ENCODE peak calls at places on chromosomes 3 and 15, in ten cellular contexts. S is A172; I is AG09319; U is stimulated activated CD8-positive, alpha-beta memory T cell treated with anti-CD3 and anti-CD28 coated beads, Interleukin-15, amount 100 ng/mL, for 48 hours; X is skeletal muscle cell; W is cardiac fibroblast; A is NCI-H1092 treated with DMSO at 0.1 percent for 48 hours; P is NCI-H1105; N is GM19239; Y is posterior vena cava. R is an unnamed sample.
A peak's percentile ranks its signal among the peaks of the same experiment; 100 is the strongest.

GRCh38 chr3:163951397-163951987 is 1126.8 kb downstream of the SI start:
- DNase-seq in S (peak; percentile 10), I (no peak), U (no peak), X (no peak), W (no peak), A (peak; percentile 22), P (peak; percentile 16), N (no peak), Y (no peak), R (no peak)

GRCh38 chr15:79535536-79535935 is 103.4 kb downstream of the MINAR1 start:
- DNase-seq in S (no peak), I (no peak), U (no peak), X (no peak), W (no peak), A (no peak), P (no peak), N (no peak), Y (no peak), R (no peak)

GRCh38 chr15:80489030-80489594 is 84.9 kb downstream of the ARNT2 start:
- DNase-seq in S (peak; percentile 71), I (peak; percentile 81), U (no peak), X (peak; percentile 72), W (peak; percentile 79), A (no peak), P (no peak), N (no peak), Y (no peak), R (no peak)

GRCh38 chr15:80512729-80513670 is 108.8 kb downstream of the ARNT2 start:
- DNase-seq in S (peak; percentile 53), I (no peak), U (no peak), X (no peak), W (peak; percentile 20), A (no peak), P (no peak), N (no peak), Y (no peak), R (no peak)

GRCh38 chr15:74384566-74385441 is 17.4 kb upstream of the CYP11A1 start:
- DNase-seq in S (peak; percentile 92), I (no peak), U (peak; percentile 59), X (no peak), W (peak; percentile 70), A (no peak), P (no peak), N (peak; percentile 78), Y (no peak), R (no peak)

GRCh38 chr3:173733029-173733652 is 335.6 kb downstream of the NLGN1 start:
- DNase-seq in S (no peak), I (no peak), U (no peak), X (no peak), W (peak; percentile 79), A (no peak), P (peak; percentile 28), N (no peak), Y (no peak), R (no peak)

GRCh38 chr3:114839476-114839875 is 307.6 kb downstream of the ZBTB20 start:
- DNase-seq in S (peak; percentile 23), I (no peak), U (no peak), X (peak; percentile 13), W (no peak), A (no peak), P (no peak), N (no peak), Y (no peak), R (no peak)

GRCh38 chr3:109178701-109179100 is 42.2 kb downstream of the C3orf85 start:
- DNase-seq in S (no peak), I (no peak), U (no peak), X (no peak), W (no peak), A (no peak), P (no peak), N (no peak), Y (no peak), R (no peak)

GRCh38 chr3:76147846-76148245 is 362.5 kb upstream of the ZNF717 start:
- DNase-seq in S (no peak), I (no peak), U (no peak), X (no peak), W (no peak), A (no peak), P (no peak), N (no peak), Y (no peak), R (no peak)